ENCODE peak calls at places on chromosomes 4 and X, in five cellular contexts. H is astrocyte, C is neuronal stem cell, X is H1, M is DND-41. G is an unnamed sample. For H3K27me3, the result is how much of the 10 kb centered on the place peaks cover.

GRCh38 chrX:48957477-48957826 is at the start of gene OTUD5:
- DNase-seq in H (no peak), C (no peak), X (no peak), M (peak), G (no peak)

GRCh38 chr4:137226221-137226620 is 306.1 kb downstream of the PCDH18 start:
- DNase-seq in H (no peak), C (no peak), X (no peak), M (no peak), G (no peak)

GRCh38 chrX:1491851-1492349 is 39.2 kb upstream of the ASMTL start:
- DNase-seq in H (no peak), C (peak), X (no peak), M (peak), G (no peak)

GRCh38 chr4:145679991-145680455 is at the start of gene C4orf51:
- DNase-seq in H (peak), C (no peak), X (no peak), M (no peak), G (no peak)

GRCh38 chr4:11313157-11313943 is 115.3 kb downstream of the HS3ST1 start:
- DNase-seq in H (peak), C (no peak), X (no peak), M (no peak), G (no peak)

GRCh38 chr4:137274404-137274803 is 257.9 kb downstream of the PCDH18 start:
- DNase-seq in H (peak), C (no peak), X (no peak), M (no peak), G (no peak)

GRCh38 chr4:90226734-90227133 is 99.5 kb downstream of the CCSER1 start:
- DNase-seq in H (no peak), C (no peak), X (no peak), M (no peak), G (no peak)

GRCh38 chr4:25953740-25954139 is 39.7 kb downstream of the SMIM20 start:
- DNase-seq in H (peak), C (no peak), X (no peak), M (no peak), G (peak)

GRCh38 chrX:20500949-20501348 is 234.2 kb upstream of the RPS6KA3 start:
- DNase-seq in H (no peak), C (no peak), X (no peak), M (no peak), G (no peak)

GRCh38 chr4:56976878-56977320 is 507 bp downstream of the NOA1 start:
- DNase-seq in H (no peak), C (peak), X (no peak), M (peak), G (no peak)

GRCh38 chr4:151842430-151843079 is 81.7 kb upstream of the GATB start:
- DNase-seq in H (no peak), C (no peak), X (no peak), M (no peak), G (no peak)

GRCh38 chr4:89294583-89295244 is 12.9 kb downstream of the GPRIN3 start:
- DNase-seq in H (no peak), C (no peak), X (no peak), M (peak), G (no peak)

GRCh38 chr4:48223633-48224295 is 45.9 kb downstream of the TEC start:
- DNase-seq in H (peak), C (no peak), X (no peak), M (no peak), G (peak)

GRCh38 chr4:108399610-108400265 is 220.6 kb upstream of the RPL34 start:
- DNase-seq in H (no peak), C (no peak), X (no peak), M (no peak), G (no peak)

GRCh38 chrX:16610121-16610565 is 39.8 kb upstream of the S100G start:
- DNase-seq in H (peak), C (no peak), X (no peak), M (no peak), G (no peak)

GRCh38 chr4:54232151-54232688 is 3.1 kb downstream of the PDGFRA start:
- DNase-seq in H (peak), C (peak), X (no peak), M (no peak), G (no peak)

GRCh38 chrX:68833855-68834331 is 5.1 kb downstream of the EFNB1 start:
- DNase-seq in H (no peak), C (no peak), X (no peak), M (no peak), G (no peak)

GRCh38 chrX:72069380-72070160 is 62.1 kb downstream of the RTL5 start:
- DNase-seq in H (no peak), C (no peak), X (no peak), M (no peak), G (no peak)
- H3K27me3 ChIP-seq in H (under half), C (under half), X (under half), M (under half), G (half or more)

DNA sequence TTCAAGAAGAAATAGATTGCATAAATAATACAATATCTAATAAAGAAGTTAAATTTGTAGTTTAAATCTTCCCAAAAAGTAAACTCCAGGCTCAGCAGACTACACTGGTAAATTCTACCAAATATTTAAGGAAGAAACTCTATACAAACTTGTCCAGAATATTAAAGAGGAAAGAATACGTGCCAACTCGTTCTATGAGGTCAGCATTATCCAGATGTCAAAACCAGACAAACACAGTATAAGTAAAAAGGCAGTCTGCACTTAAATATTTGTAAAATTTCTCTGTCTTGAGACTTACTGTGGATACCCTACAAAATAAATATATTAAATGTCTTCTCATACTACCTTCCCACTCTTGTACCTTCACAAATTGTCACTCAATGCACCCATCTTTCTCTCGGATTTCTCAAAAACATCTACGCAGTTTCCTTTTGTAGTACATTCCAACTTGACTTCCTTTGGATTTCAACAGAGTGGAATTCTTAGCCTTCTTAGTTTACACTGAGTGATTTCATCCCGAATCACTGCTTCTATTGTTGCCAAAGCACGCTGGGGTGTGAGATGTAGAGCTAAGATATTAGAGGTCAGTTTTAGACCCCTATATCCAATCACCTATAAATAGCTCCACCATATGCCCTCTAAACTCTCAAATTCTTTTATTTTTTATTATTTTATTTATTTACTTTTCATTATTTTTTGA is 71.6 kb upstream of the MAB21L2 start:
- DNase-seq in H (peak), C (peak), X (no peak), M (no peak), G (no peak)
- H2AFZ ChIP-seq in H (peak), C (no peak), X (no peak), M (no peak), G (peak)

GRCh38 chr4:4861592-4862551 is 2.4 kb downstream of the MSX1 start:
- DNase-seq in H (no peak), C (no peak), X (no peak), M (no peak), G (no peak)
- H3K27me3 ChIP-seq in H (half or more), C (half or more), X (half or more), M (under half), G (half or more)

DNA sequence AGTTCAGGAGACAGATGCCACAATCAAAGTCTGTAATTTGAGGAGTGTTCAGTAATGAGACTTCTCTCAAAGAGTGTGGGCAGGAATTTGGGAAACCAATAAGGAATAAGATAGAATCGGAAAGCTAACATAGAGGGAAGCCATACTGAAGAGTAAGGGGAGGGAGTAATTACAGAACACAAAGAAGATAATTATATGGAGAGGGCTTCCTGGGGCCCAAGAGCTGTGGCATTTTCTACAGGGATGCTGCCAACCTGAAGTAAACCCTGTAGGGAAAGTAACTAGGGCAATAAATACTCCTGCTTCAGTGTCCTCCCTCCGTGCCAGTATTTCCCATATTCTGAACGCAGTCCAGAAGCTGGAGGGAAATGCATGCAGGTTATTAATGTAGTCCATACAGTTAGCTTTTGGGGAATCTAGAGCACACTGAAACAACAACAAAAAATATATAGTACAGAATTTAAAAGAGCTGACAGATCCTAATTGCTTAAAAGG is 48.2 kb downstream of the CXXC4 start:
- DNase-seq in H (no peak), C (no peak), X (no peak), M (no peak), G (no peak)
- H2AFZ ChIP-seq in H (no peak), C (peak), X (peak), M (no peak), G (no peak)

DNA sequence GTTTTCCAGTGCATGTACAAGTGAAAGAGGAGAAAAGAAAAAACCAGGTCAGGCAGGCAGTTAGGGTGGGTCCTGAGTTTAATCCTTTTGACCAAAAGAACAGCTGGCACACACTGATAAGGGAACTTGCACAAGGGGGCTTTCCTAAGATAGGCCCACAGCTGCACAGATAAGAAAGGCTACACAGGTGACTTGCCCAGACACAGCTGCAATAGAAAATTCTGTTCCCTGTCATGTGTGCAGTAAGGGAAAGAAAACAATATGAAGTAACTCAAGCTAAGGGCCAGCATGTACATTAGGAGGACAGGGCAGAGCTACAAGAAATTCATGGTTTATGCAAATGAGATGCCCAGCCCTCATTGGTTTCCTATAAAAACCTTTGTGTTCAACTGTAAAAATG is 32.9 kb downstream of the LUZP4 start:
- DNase-seq in H (no peak), C (no peak), X (no peak), M (no peak), G (no peak)
- H3K27me3 ChIP-seq in H (under half), C (under half), X (under half), M (under half), G (under half)

DNA sequence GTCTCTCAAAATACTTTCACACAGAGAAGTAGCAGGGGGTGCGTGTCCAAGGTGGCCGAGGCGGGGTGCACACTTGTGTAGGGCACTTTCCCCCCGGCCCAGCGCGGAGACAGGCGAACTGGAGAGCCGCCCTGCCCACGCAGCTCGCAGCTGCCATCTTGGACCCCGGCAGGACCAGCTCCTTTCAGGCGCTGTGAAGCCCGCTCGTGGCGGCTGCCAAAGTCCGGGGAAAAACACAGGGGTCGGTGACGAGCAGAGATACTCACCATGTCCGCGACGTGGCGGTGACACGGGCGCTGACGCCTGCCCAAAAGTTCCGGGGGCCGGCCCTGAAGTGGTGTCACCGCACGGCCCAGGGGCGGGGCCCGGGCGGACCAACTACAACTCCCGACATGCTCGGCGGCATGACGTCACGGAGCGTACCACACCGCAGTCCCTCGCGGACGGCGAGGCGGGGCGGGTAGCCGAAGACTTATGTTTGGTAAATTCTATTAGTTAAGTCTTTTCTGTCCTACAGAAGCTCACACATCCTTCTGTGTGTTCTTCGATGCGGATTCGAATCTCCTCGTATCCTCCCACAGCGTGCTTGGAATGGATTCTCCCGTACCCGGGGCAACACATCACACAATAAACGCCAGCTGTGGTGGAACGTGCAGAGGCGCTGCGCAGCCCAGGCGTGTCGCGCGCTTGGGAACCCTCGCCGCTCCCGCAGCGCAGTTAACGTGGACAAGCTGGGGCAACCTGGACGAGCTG is at the start of gene UFSP2:
- DNase-seq in H (peak), C (peak), X (peak), M (peak), G (peak)
- H2AFZ ChIP-seq in H (peak), C (peak), X (peak), M (peak), G (peak)

GRCh38 chrX:129640737-129641136 is 14.0 kb downstream of the APLN start:
- DNase-seq in H (no peak), C (no peak), X (no peak), M (no peak), G (no peak)
- H3K27me3 ChIP-seq in H (under half), C (under half), X (under half), M (under half), G (under half)